ENCODE peak calls at places on chromosome 4, in ten cellular contexts. N is RWPE2, X is substantia nigra, D is Peyer's patch, Q is fibroblast of the aortic adventitia, C is globus pallidus, O is naive B cell, E is NCI-H1092, W is brain pericyte, V is DND-41. I is an unnamed sample.

GRCh38 chr4:85092536-85092935 is 126.0 kb upstream of the WDFY3 start:
- DNase-seq in N (no peak), X (no peak), D (no peak), Q (no peak), C (no peak), O (no peak), E (peak), W (no peak), V (no peak), I (no peak)

GRCh38 chr4:77418333-77418732 is 187.3 kb upstream of the CXCL13 start:
- DNase-seq in N (no peak), X (no peak), D (no peak), Q (no peak), C (peak), O (no peak), E (no peak), W (no peak), V (peak), I (no peak)

GRCh38 chr4:148116971-148117370 is 325.2 kb downstream of the NR3C2 start:
- DNase-seq in N (no peak), X (no peak), D (no peak), Q (no peak), C (no peak), O (no peak), E (no peak), W (no peak), V (no peak), I (no peak)

GRCh38 chr4:145531791-145532190 is 50.1 kb downstream of the SMAD1 start:
- DNase-seq in N (no peak), X (no peak), D (no peak), Q (no peak), C (peak), O (no peak), E (no peak), W (no peak), V (no peak), I (no peak)

GRCh38 chr4:52750819-52751348 is 341 bp downstream of the ERVMER34-1 start:
- DNase-seq in N (no peak), X (no peak), D (no peak), Q (peak), C (no peak), O (peak), E (no peak), W (no peak), V (no peak), I (no peak)

GRCh38 chr4:105624530-105624929 is 72.1 kb downstream of the ARHGEF38 start:
- DNase-seq in N (no peak), X (no peak), D (no peak), Q (peak), C (no peak), O (no peak), E (no peak), W (no peak), V (no peak), I (no peak)

GRCh38 chr4:188411805-188412204 is 272.6 kb downstream of the TRIML1 start:
- DNase-seq in N (no peak), X (no peak), D (no peak), Q (no peak), C (no peak), O (no peak), E (no peak), W (no peak), V (no peak), I (no peak)

GRCh38 chr4:112604590-112604989 is 32.1 kb downstream of the ZGRF1 start:
- DNase-seq in N (no peak), X (peak), D (no peak), Q (peak), C (peak), O (peak), E (peak), W (peak), V (peak), I (peak)

GRCh38 chr4:57077550-57078311 is 32.5 kb downstream of the IGFBP7 start:
- DNase-seq in N (peak), X (no peak), D (no peak), Q (peak), C (no peak), O (no peak), E (no peak), W (no peak), V (no peak), I (no peak)

GRCh38 chr4:185394568-185395254 is 1.0 kb downstream of the LRP2BP start:
- DNase-seq in N (no peak), X (no peak), D (no peak), Q (no peak), C (peak), O (no peak), E (no peak), W (no peak), V (no peak), I (no peak)

GRCh38 chr4:152534541-152535231 is 1.2 kb downstream of the FBXW7 start:
- DNase-seq in N (no peak), X (peak), D (peak), Q (peak), C (peak), O (peak), E (no peak), W (no peak), V (peak), I (no peak)

GRCh38 chr4:132383571-132384199 is 765.4 kb upstream of the PCDH10 start:
- DNase-seq in N (no peak), X (no peak), D (no peak), Q (peak), C (no peak), O (no peak), E (no peak), W (no peak), V (no peak), I (no peak)

GRCh38 chr4:111847256-111848108 is 297.8 kb upstream of the FAM241A start:
- DNase-seq in N (no peak), X (no peak), D (no peak), Q (peak), C (no peak), O (no peak), E (no peak), W (no peak), V (no peak), I (no peak)

GRCh38 chr4:84499065-84499982 is at the start of gene NKX6-1:
- DNase-seq in N (peak), X (peak), D (peak), Q (peak), C (peak), O (no peak), E (peak), W (peak), V (no peak), I (peak)

GRCh38 chr4:74394476-74395136 is 29.7 kb downstream of the EREG start:
- DNase-seq in N (no peak), X (no peak), D (no peak), Q (peak), C (no peak), O (no peak), E (no peak), W (no peak), V (no peak), I (no peak)